ENCODE peak calls at places on chromosomes 2 and 18, in eight cellular contexts. X is nucleus accumbens; E is central memory CD4-positive, alpha-beta T cell; Y is stimulated activated CD4-positive, alpha-beta T cell treated with anti-CD3 and anti-CD28 coated beads, Interleukin-1b, Interleukin-23, amount 100 ng/mL, for 48 hours; J is activated CD4-positive, alpha-beta T cell treated with anti-CD3 and anti-CD28 coated beads, Interleukin-2, amount 10 ng/mL, durations not matched to agents 24 days and 14 days; Q is Panc1; P is T follicular helper cell; F is activated T-helper 1 cell treated with anti-CD3 and anti-CD28 coated beads, Interleukin-2, amount 50 U/mL, for 16 hours. K is an unnamed sample.
A peak's percentile ranks its signal among the peaks of the same experiment; 100 is the strongest.

GRCh38 chr2:30406853-30407252 is 40.2 kb upstream of the LCLAT1 start:
- DNase-seq in P (no peak), J (no peak), F (no peak), Y (no peak), X (no peak), E (no peak), Q (no peak), K (no peak)

GRCh38 chr2:47551800-47552525 is 149.0 kb downstream of the MSH2 start:
- DNase-seq in E (no peak), F (no peak), X (no peak), Y (no peak), J (no peak), Q (no peak), P (no peak), K (no peak)

GRCh38 chr18:49249523-49249922 is 210.9 kb downstream of the DYM start:
- DNase-seq in Q (no peak), F (no peak), X (no peak), Y (no peak), P (no peak), J (no peak), E (no peak), K (no peak)

GRCh38 chr2:111178730-111179405 is 58.2 kb downstream of the BCL2L11 start:
- DNase-seq in J (no peak), F (no peak), Q (no peak), X (no peak), E (no peak), Y (no peak), P (no peak), K (no peak)

GRCh38 chr2:212109217-212109616 is 429.4 kb downstream of the ERBB4 start:
- DNase-seq in F (no peak), J (no peak), E (no peak), Q (no peak), X (no peak), Y (no peak), P (no peak), K (no peak)

GRCh38 chr2:180540761-180541160 is 439.6 kb upstream of the UBE2E3 start:
- DNase-seq in F (no peak), E (no peak), P (no peak), Q (no peak), X (no peak), Y (no peak), J (no peak), K (no peak)

GRCh38 chr18:27040796-27041195 is 144.3 kb downstream of the CHST9 start:
- DNase-seq in P (no peak), E (no peak), Q (no peak), J (no peak), F (no peak), Y (no peak), X (no peak), K (no peak)

GRCh38 chr2:121524650-121525425 is 5.8 kb upstream of the RNU4ATAC start:
- DNase-seq in J (peak; percentile 55), Q (no peak), P (no peak), Y (no peak), X (no peak), E (no peak), F (no peak), K (no peak)

GRCh38 chr2:147364597-147364996 is 480.2 kb upstream of the ACVR2A start:
- DNase-seq in F (no peak), P (no peak), Q (no peak), E (peak; percentile 5), J (peak; percentile 64), Y (no peak), X (no peak), K (no peak)

GRCh38 chr18:74351354-74351753 is 35.7 kb downstream of the C18orf63 start:
- DNase-seq in Y (no peak), Q (peak; percentile 20), E (no peak), X (no peak), P (no peak), F (no peak), J (peak; percentile 55), K (no peak)

GRCh38 chr2:71453404-71454220 is at the start of gene DYSF:
- DNase-seq in P (no peak), Y (no peak), Q (no peak), X (no peak), E (no peak), J (peak; percentile 65), F (no peak), K (peak; percentile 20)

GRCh38 chr2:120571015-120571728 is 164.5 kb upstream of the GLI2 start:
- DNase-seq in F (no peak), J (no peak), P (no peak), X (no peak), E (no peak), Q (no peak), Y (no peak), K (no peak)

GRCh38 chr18:7904529-7904928 is 337.4 kb downstream of the PTPRM start:
- DNase-seq in P (no peak), J (no peak), Y (no peak), X (no peak), F (no peak), Q (no peak), E (no peak), K (no peak)

GRCh38 chr2:3768960-3769765 is 65.8 kb downstream of the DCDC2C start:
- DNase-seq in J (no peak), F (no peak), Q (no peak), E (no peak), Y (no peak), P (no peak), X (no peak), K (no peak)

GRCh38 chr2:37627715-37628114 is 43.7 kb downstream of the CDC42EP3 start:
- DNase-seq in X (no peak), F (no peak), E (no peak), Y (no peak), J (no peak), P (no peak), Q (no peak), K (no peak)

GRCh38 chr2:124558277-124558676 is 533.2 kb downstream of the CNTNAP5 start:
- DNase-seq in J (no peak), Y (no peak), F (no peak), X (no peak), E (no peak), P (no peak), Q (no peak), K (no peak)

GRCh38 chr18:67463829-67464228 is 52.7 kb downstream of the DSEL start:
- DNase-seq in Q (no peak), F (no peak), P (no peak), E (no peak), X (no peak), Y (no peak), J (no peak), K (no peak)

GRCh38 chr2:102983786-102984185 is 222.0 kb downstream of the TMEM182 start:
- DNase-seq in Y (no peak), X (no peak), J (no peak), F (no peak), P (no peak), E (no peak), Q (no peak), K (no peak)

GRCh38 chr18:60182223-60182622 is 190.4 kb downstream of the MC4R start:
- DNase-seq in Y (no peak), J (no peak), Q (no peak), X (no peak), P (no peak), F (no peak), E (no peak), K (no peak)

GRCh38 chr2:127064642-127065250 is 42.2 kb downstream of the BIN1 start:
- DNase-seq in Q (peak; percentile 87), E (no peak), Y (peak; percentile 87), J (peak; percentile 86), F (peak; percentile 32), P (no peak), X (no peak), K (no peak)

GRCh38 chr18:42509702-42510424 is 554.8 kb downstream of the PIK3C3 start:
- DNase-seq in P (no peak), F (no peak), Q (no peak), E (no peak), X (no peak), Y (no peak), J (no peak), K (no peak)

K was measured in naive thymus-derived CD8-positive, alpha-beta T cell.